ENCODE peak calls at places on chromosomes 5 and 9, in six cellular contexts. G, B, P, E, F and O are unnamed samples.

GRCh38 chr9:129486496-129487306 is 134.2 kb downstream of the C9orf50 start:
- DNase-seq in G (peak; percentile 69), B (no peak), P (peak; percentile 79), E (peak; percentile 43), F (no peak), O (peak; percentile 91)

GRCh38 chr9:89278997-89279739 is 31.8 kb upstream of the CKS2 start:
- DNase-seq in G (no peak), B (no peak), P (no peak), E (peak; percentile 12), F (peak; percentile 85), O (peak; percentile 72)

GRCh38 chr5:126998201-126998631 is 32.1 kb downstream of the MARCHF3 start:
- DNase-seq in G (peak; percentile 32), B (no peak), P (no peak), E (no peak), F (no peak), O (no peak)

GRCh38 chr5:139543423-139543991 is 17.6 kb upstream of the UBE2D2 start:
- DNase-seq in G (peak; percentile 33), B (peak; percentile 79), P (no peak), E (no peak), F (peak; percentile 82), O (no peak)

GRCh38 chr5:157476699-157477408 is 16.8 kb downstream of the NIPAL4 start:
- DNase-seq in G (no peak), B (no peak), P (no peak), E (peak; percentile 63), F (peak; percentile 89), O (peak; percentile 93)

GRCh38 chr5:141040093-141040762 is 10.9 kb upstream of the PCDHB1 start:
- DNase-seq in G (no peak), B (peak; percentile 75), P (no peak), E (peak; percentile 73), F (peak; percentile 92), O (peak; percentile 88)

GRCh38 chr5:55497712-55498111 is 37.1 kb downstream of the PLPP1 start:
- DNase-seq in G (no peak), B (no peak), P (no peak), E (no peak), F (no peak), O (no peak)

GRCh38 chr5:22372376-22372775 is 480.8 kb downstream of the CDH12 start:
- DNase-seq in G (no peak), B (no peak), P (no peak), E (no peak), F (no peak), O (peak; percentile 75)

GRCh38 chr5:177357459-177358332 is at the start of gene RGS14:
- DNase-seq in G (no peak), B (no peak), P (no peak), E (no peak), F (no peak), O (peak; percentile 55)

GRCh38 chr5:37774912-37775483 is 64.8 kb downstream of the GDNF start:
- DNase-seq in G (no peak), B (no peak), P (no peak), E (peak; percentile 19), F (peak; percentile 76), O (peak; percentile 20)
- TF ChIP-seq CTCF in G (peak; percentile 38), B (peak; percentile 81), P (no peak), E (peak; percentile 38), F (peak; percentile 94), O (peak; percentile 52)

GRCh38 chr9:95365766-95366165 is 48.3 kb upstream of the FANCC start:
- DNase-seq in G (no peak), B (no peak), P (no peak), E (no peak), F (no peak), O (no peak)

GRCh38 chr9:95366731-95367325 is 49.3 kb upstream of the FANCC start:
- DNase-seq in G (no peak), B (no peak), P (no peak), E (no peak), F (peak; percentile 52), O (no peak)

GRCh38 chr9:95363051-95363841 is 45.7 kb upstream of the FANCC start:
- DNase-seq in G (no peak), B (no peak), P (no peak), E (no peak), F (peak; percentile 17), O (no peak)

GRCh38 chr9:95360866-95361265 is 43.4 kb upstream of the FANCC start:
- DNase-seq in G (no peak), B (peak; percentile 21), P (no peak), E (no peak), F (peak; percentile 45), O (no peak)
- TF ChIP-seq CTCF in G (no peak), B (no peak), P (no peak), E (no peak), F (no peak), O (no peak)

GRCh38 chr5:77846422-77847128 is 70.4 kb upstream of the TBCA start:
- DNase-seq in G (no peak), B (peak; percentile 52), P (no peak), E (no peak), F (peak; percentile 45), O (no peak)

GRCh38 chr5:77843570-77844407 is 67.7 kb upstream of the TBCA start:
- DNase-seq in G (no peak), B (peak; percentile 36), P (no peak), E (no peak), F (peak; percentile 75), O (no peak)

GRCh38 chr5:77842247-77842646 is 66.1 kb upstream of the TBCA start:
- DNase-seq in G (no peak), B (no peak), P (no peak), E (no peak), F (no peak), O (peak; percentile 54)

GRCh38 chr5:77845273-77845646 is 69.1 kb upstream of the TBCA start:
- DNase-seq in G (no peak), B (no peak), P (no peak), E (no peak), F (no peak), O (no peak)

DNA sequence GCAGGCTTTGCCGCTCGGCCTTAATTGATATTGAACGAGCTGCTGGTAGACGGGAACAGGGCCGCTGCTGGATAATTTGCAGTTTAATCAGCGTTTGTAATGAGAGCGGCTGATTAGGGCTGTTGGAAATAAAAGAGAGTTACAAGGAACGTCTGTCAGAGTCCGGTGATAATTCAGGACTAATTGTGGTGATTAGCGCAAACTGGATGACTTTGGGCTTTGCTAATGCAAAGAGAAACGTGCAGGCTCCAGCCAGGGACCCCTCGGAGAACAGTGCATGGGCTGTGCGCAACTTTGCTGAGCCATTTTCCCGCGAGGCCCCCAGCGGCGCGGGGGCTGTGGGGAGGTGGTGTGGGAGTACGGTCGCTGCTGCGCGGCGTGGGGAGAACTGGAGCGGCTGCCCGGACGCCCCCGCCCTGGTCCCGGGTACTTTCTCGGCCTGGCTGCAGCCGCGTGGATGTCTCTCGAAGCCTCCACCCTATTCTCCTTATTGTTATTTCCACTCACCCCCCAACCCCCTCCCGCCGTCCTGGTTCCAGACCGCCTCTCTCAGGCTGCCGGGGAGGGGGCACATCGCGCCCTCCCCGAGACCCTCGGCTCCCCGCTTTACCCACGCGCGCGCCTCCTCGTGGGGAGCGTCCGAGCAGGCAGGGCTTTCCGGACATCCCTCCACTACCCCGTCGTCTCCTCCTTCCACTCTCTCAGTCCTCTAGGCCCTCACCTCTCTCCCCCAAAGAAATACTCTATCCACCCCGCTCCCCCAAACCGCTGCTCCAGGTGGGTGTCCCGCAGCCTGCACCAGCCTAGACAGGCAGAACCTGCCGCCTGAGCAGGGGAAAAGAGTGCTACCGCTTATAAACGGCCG is 68.5 kb upstream of the TBCA start:
- DNase-seq in G (no peak), B (peak; percentile 28), P (peak; percentile 22), E (no peak), F (peak; percentile 41), O (no peak)
- TF ChIP-seq CTCF in G (no peak), B (no peak), P (no peak), E (no peak), F (no peak), O (no peak)

DNA sequence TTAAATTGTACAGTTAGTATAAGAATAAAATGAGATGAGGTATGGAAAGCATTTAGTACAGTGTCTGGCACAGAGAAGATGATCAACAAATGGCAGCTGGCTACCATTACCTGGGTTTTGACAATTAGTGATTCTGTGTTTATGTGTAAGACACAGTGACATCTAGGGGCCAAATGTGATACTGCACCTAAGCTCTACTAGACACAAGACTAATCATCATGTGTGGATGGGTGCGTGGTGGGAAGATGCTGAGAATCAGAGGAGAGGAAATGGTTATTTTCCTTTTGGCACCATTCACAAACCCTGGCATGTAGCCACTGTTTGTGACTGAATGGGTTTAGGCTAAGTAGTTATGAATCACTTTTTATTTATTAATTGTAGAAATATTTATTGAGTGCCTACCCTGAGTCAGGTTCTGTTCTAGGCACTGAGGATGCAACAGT is 109.8 kb upstream of the TBC1D2 start:
- DNase-seq in G (no peak), B (no peak), P (no peak), E (no peak), F (peak; percentile 64), O (peak; percentile 44)
- TF ChIP-seq CTCF in G (no peak), B (peak; percentile 75), P (no peak), E (peak; percentile 24), F (peak; percentile 65), O (peak; percentile 51)

DNA sequence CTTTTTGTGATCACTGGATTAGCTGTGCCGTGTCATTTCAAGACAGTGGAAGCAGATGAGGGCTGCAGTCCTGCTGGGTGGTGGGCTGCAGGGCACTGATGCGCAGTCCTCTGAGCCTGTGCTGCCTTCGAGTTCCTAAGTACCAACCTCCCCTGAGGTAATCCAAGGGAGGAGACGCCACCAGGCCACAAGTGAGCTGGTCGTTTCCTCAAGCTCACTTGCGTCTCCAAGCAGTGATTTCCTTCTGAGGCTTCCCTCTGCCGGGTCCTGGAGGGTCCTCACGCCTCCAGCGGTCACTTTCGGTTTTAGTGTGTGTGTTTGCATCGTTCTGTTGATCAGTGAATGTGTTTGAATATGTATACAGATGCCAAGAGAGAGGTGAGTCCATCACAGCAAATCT is 115.7 kb downstream of the TRIO start:
- DNase-seq in G (no peak), B (peak; percentile 50), P (no peak), E (no peak), F (peak; percentile 89), O (no peak)
- TF ChIP-seq CTCF in G (no peak), B (no peak), P (no peak), E (no peak), F (peak; percentile 53), O (no peak)

DNA sequence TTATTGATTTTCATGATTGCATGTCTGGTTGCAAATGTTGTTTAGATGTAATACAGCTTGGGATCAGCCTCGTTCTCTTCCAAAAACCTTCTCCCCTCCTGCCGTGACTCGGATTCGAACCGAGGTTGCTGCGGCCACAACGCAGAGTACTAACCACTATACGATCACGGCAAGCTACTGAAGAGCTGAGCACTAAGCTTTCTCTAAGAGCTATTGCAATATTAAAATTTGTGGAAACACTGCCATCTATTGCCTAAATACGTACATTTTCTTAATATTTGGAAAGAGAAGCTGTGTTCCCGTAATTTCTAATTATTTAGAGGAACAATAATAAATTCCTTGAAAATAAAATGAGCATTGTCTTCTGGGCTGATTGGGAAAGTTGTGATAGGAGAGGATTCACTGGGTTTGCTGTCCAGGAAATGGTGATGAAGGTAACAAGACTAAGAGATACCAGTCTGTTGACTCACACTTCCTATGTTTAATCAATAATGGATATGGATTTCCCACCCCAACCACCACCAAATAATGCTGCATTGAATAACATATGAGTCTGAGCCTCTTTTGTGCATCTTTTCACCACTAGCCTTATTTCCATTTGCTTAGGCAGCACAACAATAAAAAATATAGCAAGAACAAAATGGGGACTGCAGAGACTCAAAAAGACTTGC is 120.0 kb upstream of the NFIB start:
- DNase-seq in G (no peak), B (no peak), P (peak; percentile 49), E (no peak), F (peak; percentile 39), O (peak; percentile 59)
- TF ChIP-seq CTCF in G (peak; percentile 10), B (no peak), P (no peak), E (no peak), F (peak; percentile 32), O (peak; percentile 42)